ENCODE peak calls at places on chromosomes 6 and 20, in four cellular contexts. O, C, Y and S are unnamed samples.

GRCh38 chr6:84728602-84729001 is 35.8 kb downstream of the TBX18 start:
- DNase-seq in O (no peak), C (peak), Y (peak), S (peak)

GRCh38 chr20:54649511-54649962 is 174.1 kb downstream of the DOK5 start:
- DNase-seq in O (peak), C (peak), Y (peak), S (peak)

GRCh38 chr6:26041946-26042345 is 45.3 kb upstream of the HFE start:
- DNase-seq in O (no peak), C (no peak), Y (no peak), S (no peak)

GRCh38 chr20:49583669-49584417 is 15.9 kb upstream of the PTGIS start:
- DNase-seq in O (peak), C (peak), Y (peak), S (peak)

GRCh38 chr6:137910424-137910834 is 43.4 kb downstream of the TNFAIP3 start:
- DNase-seq in O (no peak), C (no peak), Y (no peak), S (peak)

GRCh38 chr20:1417790-1418189 is 24.9 kb upstream of the FKBP1A start:
- DNase-seq in O (no peak), C (no peak), Y (no peak), S (no peak)

GRCh38 chr6:50076431-50076830 is 26.7 kb upstream of the DEFB112 start:
- DNase-seq in O (no peak), C (no peak), Y (no peak), S (no peak)

GRCh38 chr20:62387219-62387913 is 463 bp downstream of the RPS21 start:
- DNase-seq in O (no peak), C (no peak), Y (no peak), S (no peak)

GRCh38 chr6:166803455-166803854 is 152.9 kb downstream of the RNASET2 start:
- DNase-seq in O (no peak), C (no peak), Y (no peak), S (no peak)

GRCh38 chr20:43409041-43409913 is 48.4 kb upstream of the SRSF6 start:
- DNase-seq in O (no peak), C (peak), Y (peak), S (peak)

GRCh38 chr6:161395832-161396231 is 122.0 kb upstream of the AGPAT4 start:
- DNase-seq in O (no peak), C (no peak), Y (no peak), S (no peak)

GRCh38 chr6:22888147-22888831 is 318.9 kb downstream of the HDGFL1 start:
- DNase-seq in O (no peak), C (peak), Y (peak), S (no peak)

GRCh38 chr6:53066059-53066406 is 829 bp downstream of the FBXO9 start:
- DNase-seq in O (peak), C (peak), Y (peak), S (peak)

GRCh38 chr6:86526238-86526637 is 411.1 kb upstream of the HTR1E start:
- DNase-seq in O (no peak), C (no peak), Y (no peak), S (no peak)

GRCh38 chr20:651713-652610 is 1.0 kb downstream of the SRXN1 start:
- DNase-seq in O (peak), C (no peak), Y (peak), S (peak)

GRCh38 chr6:31901415-31901952 is 402 bp downstream of the ZBTB12 start:
- DNase-seq in O (peak), C (peak), Y (peak), S (peak)

GRCh38 chr6:133973109-133973971 is 20.3 kb downstream of the TBPL1 start:
- DNase-seq in O (no peak), C (peak), Y (peak), S (peak)

GRCh38 chr6:33692760-33693158 is 18.7 kb downstream of the UQCC2 start:
- DNase-seq in O (no peak), C (no peak), Y (no peak), S (no peak)

GRCh38 chr6:154766993-154767392 is 33.8 kb downstream of the SCAF8 start:
- DNase-seq in O (no peak), C (peak), Y (no peak), S (no peak)

GRCh38 chr6:515267-515666 is 123.7 kb downstream of the IRF4 start:
- DNase-seq in O (no peak), C (no peak), Y (no peak), S (no peak)

GRCh38 chr20:5400164-5400762 is 83.5 kb upstream of the PROKR2 start:
- DNase-seq in O (no peak), C (peak), Y (no peak), S (peak)

GRCh38 chr20:1569417-1569861 is 11.9 kb upstream of the SIRPD start:
- DNase-seq in O (no peak), C (peak), Y (peak), S (no peak)

GRCh38 chr6:74568851-74569250 is 637.0 kb downstream of the COL12A1 start:
- DNase-seq in O (no peak), C (peak), Y (no peak), S (no peak)

GRCh38 chr6:52779237-52779636 is 16.0 kb upstream of the GSTA2 start:
- DNase-seq in O (no peak), C (no peak), Y (no peak), S (no peak)

GRCh38 chr6:105038259-105038658 is 81.4 kb downstream of the LIN28B start:
- DNase-seq in O (no peak), C (no peak), Y (peak), S (no peak)

GRCh38 chr6:33878541-33878940 is 74.7 kb upstream of the MLN start:
- DNase-seq in O (no peak), C (no peak), Y (no peak), S (no peak)

GRCh38 chr6:157005940-157006339 is 228.8 kb downstream of the ARID1B start:
- DNase-seq in O (no peak), C (no peak), Y (no peak), S (no peak)

GRCh38 chr20:51918561-51918960 is 116.2 kb upstream of the SALL4 start:
- DNase-seq in O (no peak), C (no peak), Y (no peak), S (no peak)

GRCh38 chr6:111171577-111172400 is 84.5 kb downstream of the SLC16A10 start:
- DNase-seq in O (no peak), C (no peak), Y (no peak), S (no peak)

GRCh38 chr6:109465772-109466171 is 10.2 kb upstream of the MICAL1 start:
- DNase-seq in O (no peak), C (no peak), Y (no peak), S (no peak)

GRCh38 chr20:16472045-16472872 is 101.0 kb downstream of the KIF16B start:
- DNase-seq in O (no peak), C (no peak), Y (no peak), S (peak)

GRCh38 chr20:62472020-62472342 is 3.8 kb downstream of the GATA5 start:
- DNase-seq in O (no peak), C (no peak), Y (no peak), S (no peak)

GRCh38 chr20:52268184-52268583 is 76.6 kb upstream of the ZFP64 start:
- DNase-seq in O (no peak), C (no peak), Y (no peak), S (no peak)

GRCh38 chr6:151242420-151242841 is 2.7 kb downstream of the AKAP12 start:
- DNase-seq in O (peak), C (no peak), Y (no peak), S (no peak)

GRCh38 chr6:151239603-151240035 is at the start of gene AKAP12:
- DNase-seq in O (peak), C (no peak), Y (peak), S (no peak)

GRCh38 chr6:151241853-151242252 is 2.1 kb downstream of the AKAP12 start:
- DNase-seq in O (no peak), C (no peak), Y (no peak), S (no peak)

GRCh38 chr6:151240861-151241642 is 1.3 kb downstream of the AKAP12 start:
- DNase-seq in O (peak), C (peak), Y (peak), S (no peak)

GRCh38 chr6:151240036-151240685 is 394 bp downstream of the AKAP12 start:
- DNase-seq in O (peak), C (peak), Y (peak), S (peak)
- TF ChIP-seq POLR2A in O (peak), C (peak), Y (peak), S (peak)

DNA sequence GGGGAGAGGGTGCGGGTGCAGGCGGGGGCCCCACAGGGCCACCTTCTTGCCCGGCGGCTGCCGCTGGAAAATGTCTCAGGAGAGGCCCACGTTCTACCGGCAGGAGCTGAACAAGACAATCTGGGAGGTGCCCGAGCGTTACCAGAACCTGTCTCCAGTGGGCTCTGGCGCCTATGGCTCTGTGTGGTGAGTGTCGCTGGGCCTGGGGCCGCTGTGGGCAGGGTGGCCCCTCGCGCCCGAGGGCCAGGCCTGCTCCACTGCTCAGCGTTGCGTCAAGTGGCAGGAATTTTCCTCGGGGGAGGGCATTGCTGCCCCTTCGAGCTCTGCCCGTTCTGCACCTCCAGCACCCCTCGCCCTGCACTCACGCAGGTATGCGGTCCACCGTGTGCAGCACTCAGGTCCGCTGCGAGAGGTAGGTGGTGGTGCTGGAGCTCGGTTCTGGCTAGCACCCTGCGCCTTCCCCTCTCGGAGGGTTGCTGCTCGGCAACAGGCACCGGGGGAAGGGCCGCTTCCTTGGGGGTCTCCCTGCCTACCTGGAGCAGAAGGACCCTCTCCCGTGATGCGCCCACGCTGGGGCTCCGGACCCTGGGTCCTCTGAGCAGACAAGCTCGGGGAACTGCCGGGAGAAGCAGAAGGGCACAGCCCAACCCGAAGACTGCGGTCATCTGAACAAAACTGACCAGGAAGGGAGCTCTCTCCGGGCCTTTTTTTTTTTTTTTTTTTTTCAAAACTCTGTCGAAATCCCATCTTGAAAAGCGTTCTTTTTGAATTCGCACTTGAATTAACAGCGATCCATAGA is 679 bp downstream of the MAPK14 start:
- DNase-seq in O (no peak), C (peak), Y (peak), S (peak)
- TF ChIP-seq POLR2A in O (no peak), C (no peak), Y (no peak), S (no peak)

GRCh38 chr20:32567384-32568178 is 17.6 kb downstream of the NOL4L start:
- DNase-seq in O (no peak), C (no peak), Y (no peak), S (no peak)
- TF ChIP-seq POLR2A in O (no peak), C (no peak), Y (no peak), S (no peak)

DNA sequence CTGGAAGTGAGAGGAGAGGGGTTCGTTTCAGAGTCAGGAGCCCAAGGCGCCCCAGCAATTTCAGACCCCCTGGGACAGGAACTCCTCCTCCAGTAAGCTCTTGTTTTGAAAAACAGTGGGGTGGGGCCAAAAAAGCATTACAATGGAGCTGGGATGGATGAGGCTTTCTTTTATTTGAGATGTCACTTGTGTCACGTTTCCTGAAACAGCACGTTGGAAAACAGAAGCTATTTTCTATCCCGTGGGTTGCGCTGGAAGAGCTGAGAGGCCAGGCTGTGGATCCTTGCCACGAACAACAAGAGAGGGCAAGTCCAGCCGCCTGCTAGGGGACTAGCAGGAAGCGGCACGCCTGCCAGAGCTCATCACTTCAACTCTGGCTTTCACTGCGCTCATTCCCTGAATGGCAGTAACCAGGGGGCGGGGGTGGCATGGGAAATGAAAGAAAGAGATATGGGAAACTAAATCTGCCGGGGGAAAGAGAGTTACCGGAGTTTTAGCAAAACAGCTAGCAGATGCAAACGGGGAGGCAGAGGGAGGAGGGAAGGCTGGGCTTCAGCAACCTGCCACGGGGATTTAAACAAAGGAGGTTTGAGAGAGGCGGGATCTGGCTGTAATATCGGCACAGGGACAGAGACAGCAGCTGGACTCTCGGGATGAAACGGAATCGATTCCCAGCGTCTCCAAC is 34.6 kb downstream of the GCNT2 start:
- DNase-seq in O (peak), C (peak), Y (no peak), S (peak)
- TF ChIP-seq POLR2A in O (no peak), C (no peak), Y (no peak), S (no peak)

GRCh38 chr20:20793570-20793969 is 81.1 kb upstream of the RALGAPA2 start:
- DNase-seq in O (no peak), C (no peak), Y (no peak), S (no peak)

GRCh38 chr20:20795721-20796120 is 83.3 kb upstream of the RALGAPA2 start:
- DNase-seq in O (no peak), C (no peak), Y (no peak), S (no peak)

GRCh38 chr20:20796766-20797415 is 84.4 kb upstream of the RALGAPA2 start:
- DNase-seq in O (no peak), C (no peak), Y (no peak), S (no peak)

GRCh38 chr20:20795119-20795518 is 82.7 kb upstream of the RALGAPA2 start:
- DNase-seq in O (no peak), C (no peak), Y (no peak), S (no peak)

DNA sequence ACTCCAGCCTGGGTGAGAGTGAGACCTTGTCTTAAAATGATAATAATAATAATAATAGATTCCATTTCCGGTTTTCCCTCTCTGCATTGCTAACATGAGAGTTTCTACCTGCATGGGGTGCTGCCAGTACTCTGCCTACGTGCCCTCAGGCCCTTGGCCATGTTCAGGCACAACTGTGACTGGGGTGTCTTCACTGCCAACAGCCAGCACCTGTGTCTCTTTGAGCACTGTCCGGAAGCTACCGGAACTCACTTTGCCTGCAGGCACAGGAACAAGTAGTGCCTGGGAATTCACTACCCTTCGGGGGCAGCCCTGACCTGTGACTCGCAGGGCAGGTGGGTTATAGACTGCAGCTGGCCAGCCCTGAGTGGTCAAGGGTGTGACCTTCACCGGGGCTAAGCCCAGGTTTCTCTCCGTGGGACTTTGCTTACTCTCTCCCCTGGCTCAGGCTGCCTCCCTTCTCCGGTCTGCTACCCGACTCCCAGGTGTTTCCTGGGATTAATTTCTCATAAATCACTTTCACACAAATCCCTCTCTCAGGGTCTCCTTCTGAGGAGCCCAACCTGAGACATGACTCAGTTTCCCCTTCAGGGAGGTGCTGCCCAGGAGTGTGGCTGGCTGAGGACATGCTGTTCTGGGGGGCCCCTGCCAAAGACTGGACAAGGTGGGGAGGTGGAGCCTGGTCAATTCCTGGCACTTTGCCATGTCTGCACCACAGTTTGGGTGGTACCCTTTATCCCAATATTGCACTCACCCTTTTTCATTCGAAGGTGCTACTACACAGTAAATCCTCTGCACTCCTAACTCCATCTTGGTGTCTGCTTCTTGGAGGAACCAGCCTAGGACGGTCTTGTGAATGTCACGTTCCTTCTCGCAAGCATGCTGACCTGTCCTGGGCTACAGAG is 79.5 kb upstream of the RALGAPA2 start:
- DNase-seq in O (no peak), C (no peak), Y (no peak), S (no peak)
- TF ChIP-seq POLR2A in O (no peak), C (no peak), Y (no peak), S (no peak)

GRCh38 chr6:159680104-159680503 is 12.9 kb downstream of the SOD2 start:
- DNase-seq in O (no peak), C (no peak), Y (no peak), S (no peak)
- TF ChIP-seq POLR2A in O (no peak), C (no peak), Y (no peak), S (no peak)